ENCODE peak calls at places on chromosome 2, in four cellular contexts. K is Kasumi-1; N is SK-MEL-5; C is activated CD4-positive, CD25-positive, alpha-beta regulatory T cell treated with anti-CD3 and anti-CD28 coated beads, Interleukin-2, amount 50 U/mL, for 16 hours. L is an unnamed sample.

GRCh38 chr2:182554950-182555349 is 128.1 kb upstream of the PDE1A start:
- DNase-seq in C (no peak), K (no peak), N (no peak), L (no peak)

GRCh38 chr2:74228772-74229171 is 30.4 kb downstream of the MTHFD2 start:
- DNase-seq in K (no peak), N (no peak), C (no peak), L (no peak)

GRCh38 chr2:92073036-92073814 is 2798.0 kb upstream of the TEKT4 start:
- DNase-seq in N (no peak), K (no peak), C (no peak), L (no peak)

GRCh38 chr2:44420725-44421124 is 59.0 kb downstream of the CAMKMT start:
- DNase-seq in K (no peak), C (no peak), N (no peak), L (no peak)

GRCh38 chr2:34254272-34254882 is 655.3 kb upstream of the FAM98A start:
- DNase-seq in K (no peak), C (no peak), N (no peak), L (no peak)

GRCh38 chr2:9800975-9801723 is 42.1 kb upstream of the TAF1B start:
- DNase-seq in K (no peak), C (no peak), N (no peak), L (no peak)

GRCh38 chr2:118051956-118052355 is 36.3 kb upstream of the INSIG2 start:
- DNase-seq in K (no peak), C (no peak), N (no peak), L (no peak)

GRCh38 chr2:213149949-213150314 is 1.5 kb downstream of the IKZF2 start:
- DNase-seq in C (no peak), K (no peak), N (no peak), L (no peak)

GRCh38 chr2:120831106-120831505 is 95.4 kb downstream of the GLI2 start:
- DNase-seq in C (no peak), K (no peak), N (no peak), L (peak; percentile 25)

GRCh38 chr2:12005886-12006681 is 259.7 kb downstream of the LPIN1 start:
- DNase-seq in K (peak; percentile 77), C (peak; percentile 26), N (no peak), L (no peak)

GRCh38 chr2:162908567-162908966 is 70.0 kb upstream of the KCNH7 start:
- DNase-seq in C (no peak), K (no peak), N (no peak), L (no peak)

GRCh38 chr2:26190369-26190768 is 17.5 kb downstream of the GAREM2 start:
- DNase-seq in K (no peak), C (no peak), N (no peak), L (no peak)

GRCh38 chr2:159124441-159124911 is 156.0 kb downstream of the TANC1 start:
- DNase-seq in N (peak; percentile 94), C (no peak), K (peak; percentile 90), L (peak; percentile 41)

GRCh38 chr2:146624429-146624828 is 1220.4 kb upstream of the ACVR2A start:
- DNase-seq in C (no peak), N (no peak), K (no peak), L (no peak)

GRCh38 chr2:12486205-12487118 is 230.3 kb upstream of the TRIB2 start:
- DNase-seq in C (no peak), N (no peak), K (no peak), L (no peak)

GRCh38 chr2:105746177-105747080 is 1.7 kb downstream of the NCK2 start:
- DNase-seq in K (peak; percentile 65), N (peak; percentile 25), C (peak; percentile 72), L (no peak)

GRCh38 chr2:111167238-111168162 is 46.8 kb downstream of the BCL2L11 start:
- DNase-seq in K (no peak), C (no peak), N (no peak), L (no peak)

GRCh38 chr2:75587954-75588587 is 27.3 kb upstream of the EVA1A start:
- DNase-seq in K (no peak), N (no peak), C (no peak), L (no peak)

GRCh38 chr2:167543721-167544120 is 655.4 kb downstream of the XIRP2 start:
- DNase-seq in N (no peak), C (no peak), K (no peak), L (no peak)

GRCh38 chr2:176553685-176554106 is 284.5 kb downstream of the MTX2 start:
- DNase-seq in C (no peak), N (peak; percentile 81), K (peak; percentile 86), L (peak; percentile 51)

GRCh38 chr2:127893033-127893432 is 7.3 kb upstream of the AMMECR1L start:
- DNase-seq in C (no peak), K (no peak), N (no peak), L (no peak)

GRCh38 chr2:128228894-128229293 is 89.8 kb downstream of the HS6ST1 start:
- DNase-seq in N (peak; percentile 39), C (no peak), K (no peak), L (no peak)

GRCh38 chr2:54871457-54872103 is 148.1 kb downstream of the EML6 start:
- DNase-seq in N (no peak), C (no peak), K (peak; percentile 18), L (no peak)